ENCODE peak calls at places on chromosomes 1 and 21, in six cellular contexts. F, U, L, G, M and A are unnamed samples.

GRCh38 chr1:12454406-12455391 is 163.3 kb downstream of the DHRS3 start:
- DNase-seq in L (peak), G (peak), M (no peak), U (peak), F (no peak), A (no peak)

GRCh38 chr1:940121-941026 is 16.7 kb downstream of the SAMD11 start:
- DNase-seq in M (no peak), G (peak), U (no peak), F (no peak), L (peak), A (no peak)

GRCh38 chr1:14262582-14262981 is 335.9 kb upstream of the KAZN start:
- DNase-seq in M (no peak), G (no peak), L (no peak), U (no peak), F (no peak), A (no peak)

GRCh38 chr1:208541225-208541855 is 297.2 kb upstream of the PLXNA2 start:
- DNase-seq in U (no peak), L (no peak), M (no peak), F (no peak), G (peak), A (peak)

GRCh38 chr1:2975466-2976179 is 45.6 kb upstream of the ACTRT2 start:
- DNase-seq in M (peak), L (no peak), U (no peak), F (no peak), G (no peak), A (no peak)

GRCh38 chr21:44443891-44444285 is 11.4 kb upstream of the LRRC3 start:
- DNase-seq in L (no peak), G (no peak), M (no peak), U (no peak), F (no peak), A (no peak)

GRCh38 chr1:222084048-222084447 is 342.2 kb upstream of the DUSP10 start:
- DNase-seq in M (no peak), U (no peak), F (no peak), L (no peak), G (no peak), A (no peak)

GRCh38 chr1:161966076-161966475 is 57.6 kb downstream of the OLFML2B start:
- DNase-seq in M (no peak), F (no peak), G (no peak), U (no peak), L (no peak), A (no peak)

GRCh38 chr1:220409751-220410370 is 118.1 kb upstream of the MARK1 start:
- DNase-seq in U (no peak), M (no peak), F (no peak), G (no peak), L (no peak), A (no peak)

GRCh38 chr21:45737485-45738166 is 94.1 kb downstream of the PCBP3 start:
- DNase-seq in F (no peak), M (no peak), U (no peak), G (no peak), L (no peak), A (no peak)

GRCh38 chr1:221203224-221204054 is 324.2 kb downstream of the HLX start:
- DNase-seq in F (peak), U (peak), M (peak), G (peak), L (peak), A (no peak)

GRCh38 chr1:33334081-33334552 is 13.2 kb upstream of the A3GALT2 start:
- DNase-seq in G (no peak), L (no peak), F (no peak), M (no peak), U (no peak), A (no peak)

GRCh38 chr1:177413982-177414654 is 243.4 kb downstream of the BRINP2 start:
- DNase-seq in G (no peak), U (no peak), F (no peak), L (no peak), M (no peak), A (no peak)

GRCh38 chr1:206717237-206717989 is 32.7 kb downstream of the MAPKAPK2 start:
- DNase-seq in F (peak), M (no peak), U (no peak), G (no peak), L (no peak), A (no peak)

GRCh38 chr1:156383023-156383422 is 14.0 kb downstream of the RHBG start:
- DNase-seq in F (peak), G (peak), L (peak), U (peak), M (peak), A (no peak)

GRCh38 chr1:154962238-154962678 is 676 bp upstream of the PYGO2 start:
- DNase-seq in U (no peak), M (no peak), F (peak), L (no peak), G (peak), A (no peak)

GRCh38 chr1:42949312-42950145 is 9.1 kb downstream of the SLC2A1 start:
- DNase-seq in G (no peak), F (peak), U (peak), L (peak), M (no peak), A (no peak)

GRCh38 chr1:5979536-5980313 is 12.5 kb downstream of the NPHP4 start:
- DNase-seq in U (no peak), L (no peak), G (no peak), F (no peak), M (peak), A (no peak)

GRCh38 chr1:1540015-1540816 is at the start of gene TMEM240:
- DNase-seq in M (peak), L (peak), G (no peak), U (no peak), F (no peak), A (no peak)

GRCh38 chr1:244056602-244057001 is 5.5 kb downstream of the ZBTB18 start:
- DNase-seq in U (no peak), G (no peak), M (no peak), F (no peak), L (no peak), A (no peak)

GRCh38 chr21:45257673-45258341 is 29.9 kb downstream of the POFUT2 start:
- DNase-seq in M (peak), G (no peak), F (no peak), L (no peak), U (no peak), A (no peak)

GRCh38 chr1:28508435-28508754 is 2.6 kb downstream of the RCC1 start:
- DNase-seq in G (no peak), F (peak), M (no peak), U (no peak), L (no peak), A (no peak)

GRCh38 chr1:221431068-221431651 is 310.7 kb downstream of the DUSP10 start:
- DNase-seq in F (no peak), G (no peak), L (peak), U (no peak), M (no peak), A (no peak)

GRCh38 chr1:205217418-205217817 is 5.9 kb upstream of the DSTYK start:
- DNase-seq in U (no peak), G (no peak), L (no peak), M (no peak), F (no peak), A (no peak)

GRCh38 chr1:205210876-205211838 is at the start of gene DSTYK:
- DNase-seq in L (peak), M (peak), U (peak), F (peak), G (peak), A (peak)

GRCh38 chr1:205216588-205216987 is 5.1 kb upstream of the DSTYK start:
- DNase-seq in G (no peak), L (no peak), U (no peak), M (peak), F (no peak), A (no peak)

GRCh38 chr1:205211839-205212241 is 338 bp upstream of the DSTYK start:
- DNase-seq in M (no peak), G (no peak), U (no peak), F (no peak), L (no peak), A (no peak)

DNA sequence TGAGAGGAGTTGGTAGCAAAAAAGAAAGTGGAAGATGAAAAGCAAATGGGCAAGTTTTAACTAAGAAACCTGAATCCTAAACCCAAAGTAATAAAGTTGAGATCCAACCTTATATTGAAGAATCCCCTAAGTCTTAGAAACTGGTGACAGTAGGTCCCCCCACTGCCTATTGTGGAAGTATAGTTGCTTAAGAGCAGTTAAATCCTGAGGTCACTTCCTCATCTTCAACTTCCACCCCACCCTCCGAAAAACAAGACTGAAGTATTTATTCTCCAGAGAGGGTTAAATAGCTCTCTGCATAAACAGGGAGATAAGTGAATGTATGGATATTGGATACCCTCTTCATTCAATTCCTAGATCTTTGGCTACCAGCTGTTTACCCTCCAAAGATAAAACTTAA is 3.3 kb upstream of the DSTYK start:
- DNase-seq in U (no peak), F (peak), L (no peak), M (no peak), G (no peak), A (no peak)
- H2AFZ ChIP-seq in U (peak), F (peak), L (no peak), M (no peak), G (peak), A (no peak)

GRCh38 chr1:181088079-181089016 is at the start of gene IER5:
- DNase-seq in G (peak), U (peak), F (peak), M (peak), L (peak), A (peak)

GRCh38 chr1:181091322-181092040 is 3.0 kb downstream of the IER5 start:
- DNase-seq in U (no peak), M (no peak), L (no peak), F (no peak), G (no peak), A (no peak)

GRCh38 chr1:181089017-181089776 is 697 bp downstream of the IER5 start:
- DNase-seq in G (no peak), L (no peak), U (no peak), F (peak), M (no peak), A (no peak)

GRCh38 chr1:181090653-181091126 is 2.2 kb downstream of the IER5 start:
- DNase-seq in F (peak), L (no peak), M (no peak), G (peak), U (no peak), A (no peak)

DNA sequence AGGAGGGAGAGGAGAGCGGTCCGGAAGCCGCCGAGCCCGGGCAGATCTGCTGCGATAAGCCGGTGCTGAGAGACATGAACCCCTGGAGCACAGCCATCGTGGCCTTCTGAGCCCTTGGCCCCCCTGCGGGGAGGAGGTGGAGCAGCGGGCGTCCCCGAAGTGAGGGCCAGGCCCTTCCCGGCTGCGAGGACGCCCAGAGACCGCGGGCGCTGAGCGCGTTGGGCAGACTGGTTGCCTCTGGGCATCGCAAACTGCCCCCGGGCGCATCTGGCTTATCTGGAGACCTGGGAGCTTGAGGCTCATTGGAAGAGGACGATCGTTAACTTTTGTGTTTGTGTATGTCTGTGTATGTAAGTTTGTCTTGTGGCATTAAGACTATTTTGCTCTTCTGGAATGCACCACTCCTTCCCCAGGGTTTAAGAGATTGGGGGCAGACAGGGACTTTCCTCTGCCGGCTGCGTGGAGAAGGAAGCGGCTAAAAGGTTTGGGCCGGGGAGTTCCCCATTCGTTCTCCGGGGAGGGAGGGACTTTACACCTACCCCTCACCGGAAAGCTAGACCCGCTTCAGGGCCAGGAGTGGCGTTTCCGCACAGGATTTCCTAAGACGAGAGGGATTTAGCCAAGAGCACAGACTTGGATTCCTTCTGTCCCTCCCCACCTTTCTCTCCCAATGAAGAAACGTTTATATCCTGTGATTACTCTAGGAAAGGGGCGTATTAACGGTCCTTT is 1.4 kb downstream of the IER5 start:
- DNase-seq in L (peak), M (peak), F (peak), U (peak), G (peak), A (no peak)
- TF ChIP-seq CTCF in L (no peak), M (no peak), F (peak), U (no peak), G (no peak), A (no peak)

GRCh38 chr1:107997846-107998245 is 32.9 kb upstream of the VAV3 start:
- DNase-seq in G (no peak), F (no peak), U (no peak), L (no peak), M (no peak), A (no peak)

GRCh38 chr1:107991371-107992066 is 26.5 kb upstream of the VAV3 start:
- DNase-seq in M (no peak), U (no peak), L (peak), F (no peak), G (peak), A (no peak)

GRCh38 chr1:107992341-107992740 is 27.4 kb upstream of the VAV3 start:
- DNase-seq in L (no peak), U (no peak), M (no peak), F (no peak), G (no peak), A (no peak)

GRCh38 chr1:107990606-107991005 is 25.6 kb upstream of the VAV3 start:
- DNase-seq in M (no peak), L (no peak), F (no peak), G (peak), U (no peak), A (no peak)

DNA sequence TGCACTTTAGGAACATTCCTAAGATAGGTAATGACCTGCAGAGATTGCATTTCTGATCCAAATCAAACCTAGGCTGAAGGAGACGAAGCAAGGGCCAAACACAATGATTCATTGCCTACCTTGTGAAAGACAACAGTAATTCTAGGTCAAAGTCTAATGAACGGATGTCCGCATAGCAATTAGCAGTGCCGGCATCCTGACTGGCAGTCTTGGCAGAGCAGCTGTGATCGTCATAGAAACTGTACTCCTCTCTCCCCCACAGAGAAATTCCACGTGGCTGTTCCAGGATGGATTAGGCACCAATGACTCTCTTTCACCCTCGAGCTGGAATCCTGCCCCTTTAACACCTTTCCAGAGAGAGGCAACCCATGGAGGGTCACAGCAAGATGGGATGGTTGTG is 28.9 kb upstream of the VAV3 start:
- DNase-seq in G (no peak), L (no peak), M (no peak), F (no peak), U (no peak), A (no peak)
- H2AFZ ChIP-seq in G (no peak), L (no peak), M (no peak), F (no peak), U (no peak), A (peak)

DNA sequence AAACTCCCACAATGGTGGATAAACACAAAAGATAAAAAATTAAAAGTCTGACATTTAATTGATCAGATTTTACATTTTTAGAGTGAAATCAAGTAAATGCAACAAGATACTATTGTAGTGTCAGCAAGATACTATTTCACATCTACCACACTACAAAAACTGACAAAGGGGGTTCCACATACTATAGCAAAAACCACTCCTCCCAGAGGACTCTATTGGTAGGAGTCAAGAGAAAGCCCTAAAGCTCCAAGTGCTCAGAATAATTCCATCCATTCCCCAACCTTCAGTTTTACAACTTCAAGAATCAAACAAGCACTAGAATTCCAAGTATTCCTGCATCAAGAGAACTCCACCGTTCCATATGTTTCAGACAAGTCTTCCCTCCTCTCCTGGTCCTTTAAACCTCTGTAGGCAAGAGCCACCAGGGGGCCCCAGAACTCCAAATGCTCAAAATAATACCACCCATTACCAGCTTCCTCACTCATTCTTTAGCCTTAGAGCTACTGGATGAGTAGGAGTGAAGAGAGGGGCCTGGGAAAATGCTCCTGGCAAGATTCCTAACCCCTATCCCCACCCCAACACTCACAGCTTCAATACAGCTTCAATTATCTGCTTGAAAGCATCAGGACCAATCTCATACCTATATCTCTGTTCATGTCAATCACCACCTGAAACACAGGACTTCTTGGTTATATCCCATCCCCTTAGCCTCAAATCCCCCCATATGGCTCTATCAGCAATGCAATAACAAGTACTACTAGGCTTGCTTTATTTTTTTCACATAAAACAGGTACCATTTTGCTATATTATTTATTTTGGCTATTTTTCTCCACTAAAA is 9.9 kb downstream of the TOR1AIP2 start:
- DNase-seq in F (peak), M (peak), L (no peak), U (peak), G (peak), A (no peak)
- TF ChIP-seq CTCF in F (peak), M (peak), L (peak), U (peak), G (peak), A (peak)

DNA sequence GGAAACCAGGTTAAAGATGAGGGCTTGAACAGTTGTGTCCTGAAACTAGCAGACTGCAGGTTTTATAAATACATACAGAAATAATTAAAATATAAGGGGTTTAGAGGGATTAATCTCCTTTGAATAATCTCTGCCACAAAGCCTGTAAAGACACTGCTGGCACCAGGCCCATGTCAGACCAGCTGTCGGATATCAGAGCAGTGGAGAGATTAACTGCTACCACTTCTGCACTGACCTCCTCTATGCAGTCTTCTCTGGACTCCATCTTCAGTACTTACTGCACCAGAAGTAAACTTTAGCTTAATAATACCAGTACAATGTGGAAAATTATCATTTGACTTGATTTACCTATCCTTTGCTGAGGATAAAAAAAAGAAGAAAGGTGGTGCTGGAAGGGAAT is 128.6 kb downstream of the LHX4 start:
- DNase-seq in U (no peak), L (peak), F (no peak), G (no peak), M (no peak), A (no peak)
- H2AFZ ChIP-seq in U (no peak), L (no peak), F (no peak), G (no peak), M (no peak), A (no peak)

DNA sequence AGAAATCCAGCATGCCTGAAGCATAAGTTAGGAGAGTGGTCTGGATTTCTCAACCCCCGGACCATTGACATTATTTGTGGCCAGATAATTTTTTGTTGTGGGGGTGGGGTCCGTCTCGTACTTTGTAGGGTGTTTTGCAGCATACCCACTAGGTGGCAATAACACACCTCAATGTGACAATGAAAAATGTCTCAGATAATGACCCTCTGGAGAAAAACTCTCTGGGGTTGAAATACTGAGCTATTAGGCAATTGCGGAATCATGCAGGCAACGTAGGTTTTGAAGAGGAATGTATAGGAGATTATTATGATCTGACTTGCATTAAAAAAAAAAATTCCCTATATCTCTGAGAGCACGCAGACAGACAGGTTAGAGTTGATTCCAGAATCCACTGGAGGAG is 25.3 kb upstream of the RRP15 start:
- DNase-seq in F (peak), L (no peak), M (no peak), U (peak), G (peak), A (no peak)
- TF ChIP-seq CTCF in F (peak), L (peak), M (peak), U (peak), G (peak), A (peak)

DNA sequence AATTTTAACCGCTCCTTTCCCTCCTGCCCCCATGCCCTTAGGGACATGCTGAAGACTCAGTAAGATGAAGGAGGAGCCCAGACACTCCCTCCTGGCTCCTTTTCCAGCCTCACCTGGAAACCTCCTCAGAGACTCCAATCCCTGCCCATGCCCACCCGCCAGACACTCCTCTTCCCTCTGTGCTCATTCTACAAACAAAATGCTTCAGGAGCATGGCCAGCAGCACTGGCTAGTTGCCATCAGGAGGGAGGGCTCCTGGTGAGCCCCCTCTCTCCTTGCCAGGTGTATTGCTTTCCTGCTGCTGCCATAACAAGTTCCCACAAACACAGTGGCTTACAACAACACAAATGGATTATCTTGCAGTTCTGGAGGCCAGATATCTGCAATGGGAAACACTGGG is 126.1 kb downstream of the PSMG1 start:
- DNase-seq in F (no peak), M (no peak), G (no peak), U (no peak), L (no peak), A (no peak)
- H2AFZ ChIP-seq in F (no peak), M (no peak), G (no peak), U (no peak), L (no peak), A (no peak)

GRCh38 chr1:41918450-41919043 is at the start of gene HIVEP3:
- DNase-seq in F (no peak), G (peak), M (no peak), U (peak), L (peak), A (no peak)
- TF ChIP-seq CTCF in F (no peak), G (peak), M (peak), U (no peak), L (peak), A (peak)